ENCODE peak calls at places on chromosomes 12 and 14, in ten cellular contexts. One of them, this sample, is unnamed.
A peak's percentile ranks its signal among the peaks of the same experiment; 100 is the strongest.

GRCh38 chr12:48765753-48766162 is 23.1 kb downstream of the ADCY6 start:
- DNase-seq in gastrocnemius medialis: no peak
- DNase-seq in GM13976: no peak
- DNase-seq in neural progenitor cell: no peak
- DNase-seq in Caco-2: no peak
- DNase-seq in tibial nerve: no peak
- DNase-seq in fibroblast of lung: peak; percentile 26
- DNase-seq in activated B cell treated with CpG ODN at 0.5 μM for 24 hours: no peak
- DNase-seq in endothelial cell: no peak
- DNase-seq in right atrium auricular region: no peak
- DNase-seq in this sample: no peak

GRCh38 chr12:42587564-42588307 is 1.8 kb downstream of the PRICKLE1 start:
- DNase-seq in gastrocnemius medialis: no peak
- DNase-seq in GM13976: no peak
- DNase-seq in neural progenitor cell: no peak
- DNase-seq in Caco-2: peak; percentile 48
- DNase-seq in tibial nerve: no peak
- DNase-seq in fibroblast of lung: no peak
- DNase-seq in activated B cell treated with CpG ODN at 0.5 μM for 24 hours: no peak
- DNase-seq in endothelial cell: no peak
- DNase-seq in right atrium auricular region: no peak
- DNase-seq in this sample: no peak

GRCh38 chr12:88663001-88663400 is 82.7 kb upstream of the KITLG start:
- DNase-seq in gastrocnemius medialis: no peak
- DNase-seq in GM13976: no peak
- DNase-seq in neural progenitor cell: no peak
- DNase-seq in Caco-2: no peak
- DNase-seq in tibial nerve: no peak
- DNase-seq in fibroblast of lung: no peak
- DNase-seq in activated B cell treated with CpG ODN at 0.5 μM for 24 hours: no peak
- DNase-seq in endothelial cell: no peak
- DNase-seq in right atrium auricular region: no peak
- DNase-seq in this sample: no peak

GRCh38 chr12:16531623-16532022 is 74.3 kb downstream of the LMO3 start:
- DNase-seq in gastrocnemius medialis: no peak
- DNase-seq in GM13976: no peak
- DNase-seq in neural progenitor cell: peak; percentile 52
- DNase-seq in Caco-2: no peak
- DNase-seq in tibial nerve: no peak
- DNase-seq in fibroblast of lung: no peak
- DNase-seq in activated B cell treated with CpG ODN at 0.5 μM for 24 hours: no peak
- DNase-seq in endothelial cell: no peak
- DNase-seq in right atrium auricular region: no peak
- DNase-seq in this sample: no peak

GRCh38 chr14:88562831-88563686 is at the start of gene ZC3H14:
- DNase-seq in gastrocnemius medialis: peak; percentile 73
- DNase-seq in GM13976: peak; percentile 96
- DNase-seq in neural progenitor cell: peak; percentile 95
- DNase-seq in Caco-2: peak; percentile 87
- DNase-seq in tibial nerve: peak; percentile 59
- DNase-seq in fibroblast of lung: peak; percentile 82
- DNase-seq in activated B cell treated with CpG ODN at 0.5 μM for 24 hours: peak; percentile 87
- DNase-seq in endothelial cell: peak; percentile 91
- DNase-seq in right atrium auricular region: peak; percentile 77
- DNase-seq in this sample: peak; percentile 85

GRCh38 chr12:93178154-93178878 is 199.4 kb upstream of the NUDT4 start:
- DNase-seq in gastrocnemius medialis: no peak
- DNase-seq in GM13976: no peak
- DNase-seq in neural progenitor cell: no peak
- DNase-seq in Caco-2: no peak
- DNase-seq in tibial nerve: no peak
- DNase-seq in fibroblast of lung: no peak
- DNase-seq in activated B cell treated with CpG ODN at 0.5 μM for 24 hours: no peak
- DNase-seq in endothelial cell: no peak
- DNase-seq in right atrium auricular region: no peak
- DNase-seq in this sample: no peak

GRCh38 chr12:109503611-109504010 is 26.2 kb downstream of the UBE3B start:
- DNase-seq in gastrocnemius medialis: no peak
- DNase-seq in GM13976: no peak
- DNase-seq in neural progenitor cell: no peak
- DNase-seq in Caco-2: no peak
- DNase-seq in tibial nerve: no peak
- DNase-seq in fibroblast of lung: no peak
- DNase-seq in activated B cell treated with CpG ODN at 0.5 μM for 24 hours: no peak
- DNase-seq in endothelial cell: no peak
- DNase-seq in right atrium auricular region: no peak
- DNase-seq in this sample: no peak

GRCh38 chr12:68796399-68796798 is 11.6 kb upstream of the MDM2 start:
- DNase-seq in gastrocnemius medialis: no peak
- DNase-seq in GM13976: no peak
- DNase-seq in neural progenitor cell: no peak
- DNase-seq in Caco-2: no peak
- DNase-seq in tibial nerve: no peak
- DNase-seq in fibroblast of lung: no peak
- DNase-seq in activated B cell treated with CpG ODN at 0.5 μM for 24 hours: no peak
- DNase-seq in endothelial cell: no peak
- DNase-seq in right atrium auricular region: peak; percentile 38
- DNase-seq in this sample: no peak

GRCh38 chr12:124764451-124764850 is 99.2 kb downstream of the SCARB1 start:
- DNase-seq in gastrocnemius medialis: peak; percentile 58
- DNase-seq in GM13976: no peak
- DNase-seq in neural progenitor cell: no peak
- DNase-seq in Caco-2: no peak
- DNase-seq in tibial nerve: peak; percentile 68
- DNase-seq in fibroblast of lung: peak; percentile 79
- DNase-seq in activated B cell treated with CpG ODN at 0.5 μM for 24 hours: no peak
- DNase-seq in endothelial cell: no peak
- DNase-seq in right atrium auricular region: no peak
- DNase-seq in this sample: no peak

GRCh38 chr14:103100281-103101121 is 6.0 kb downstream of the EXOC3L4 start:
- DNase-seq in gastrocnemius medialis: no peak
- DNase-seq in GM13976: no peak
- DNase-seq in neural progenitor cell: no peak
- DNase-seq in Caco-2: no peak
- DNase-seq in tibial nerve: no peak
- DNase-seq in fibroblast of lung: no peak
- DNase-seq in activated B cell treated with CpG ODN at 0.5 μM for 24 hours: no peak
- DNase-seq in endothelial cell: no peak
- DNase-seq in right atrium auricular region: no peak
- DNase-seq in this sample: no peak

GRCh38 chr12:57099062-57099714 is 10.3 kb downstream of the NAB2 start:
- DNase-seq in gastrocnemius medialis: no peak
- DNase-seq in GM13976: peak; percentile 6
- DNase-seq in neural progenitor cell: no peak
- DNase-seq in Caco-2: no peak
- DNase-seq in tibial nerve: no peak
- DNase-seq in fibroblast of lung: no peak
- DNase-seq in activated B cell treated with CpG ODN at 0.5 μM for 24 hours: no peak
- DNase-seq in endothelial cell: no peak
- DNase-seq in right atrium auricular region: no peak
- DNase-seq in this sample: no peak

GRCh38 chr12:57096748-57097553 is 8.0 kb downstream of the NAB2 start:
- DNase-seq in gastrocnemius medialis: no peak
- DNase-seq in GM13976: peak; percentile 15
- DNase-seq in neural progenitor cell: no peak
- DNase-seq in Caco-2: no peak
- DNase-seq in tibial nerve: no peak
- DNase-seq in fibroblast of lung: no peak
- DNase-seq in activated B cell treated with CpG ODN at 0.5 μM for 24 hours: no peak
- DNase-seq in endothelial cell: no peak
- DNase-seq in right atrium auricular region: no peak
- DNase-seq in this sample: no peak

GRCh38 chr12:57096099-57096572 is 7.2 kb downstream of the NAB2 start:
- DNase-seq in gastrocnemius medialis: no peak
- DNase-seq in GM13976: peak; percentile 19
- DNase-seq in neural progenitor cell: no peak
- DNase-seq in Caco-2: no peak
- DNase-seq in tibial nerve: no peak
- DNase-seq in fibroblast of lung: no peak
- DNase-seq in activated B cell treated with CpG ODN at 0.5 μM for 24 hours: no peak
- DNase-seq in endothelial cell: no peak
- DNase-seq in right atrium auricular region: no peak
- DNase-seq in this sample: no peak

GRCh38 chr12:57095440-57095839 is 6.5 kb downstream of the NAB2 start:
- DNase-seq in gastrocnemius medialis: no peak
- DNase-seq in GM13976: peak; percentile 15
- DNase-seq in neural progenitor cell: no peak
- DNase-seq in Caco-2: no peak
- DNase-seq in tibial nerve: no peak
- DNase-seq in fibroblast of lung: no peak
- DNase-seq in activated B cell treated with CpG ODN at 0.5 μM for 24 hours: no peak
- DNase-seq in endothelial cell: no peak
- DNase-seq in right atrium auricular region: no peak
- DNase-seq in this sample: no peak

DNA sequence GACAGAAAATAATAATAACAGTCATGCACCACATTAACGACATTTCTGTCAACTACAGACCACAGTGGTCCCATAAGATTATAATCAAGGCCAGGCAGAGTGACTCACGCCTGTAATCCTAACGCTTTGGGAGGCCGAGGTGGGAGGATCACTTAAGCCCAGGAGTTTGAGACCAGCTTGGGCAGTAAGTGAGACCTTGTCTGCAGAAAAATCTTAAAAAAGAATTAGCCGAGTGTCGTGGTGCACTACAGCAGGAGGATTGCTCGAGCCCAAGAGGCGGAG is 8.6 kb downstream of the NAB2 start:
- DNase-seq in gastrocnemius medialis: no peak
- DNase-seq in GM13976: no peak
- DNase-seq in neural progenitor cell: no peak
- DNase-seq in Caco-2: no peak
- DNase-seq in tibial nerve: no peak
- DNase-seq in fibroblast of lung: no peak
- DNase-seq in activated B cell treated with CpG ODN at 0.5 μM for 24 hours: no peak
- DNase-seq in endothelial cell: no peak
- DNase-seq in right atrium auricular region: no peak
- DNase-seq in this sample: no peak
- TF ChIP-seq CTCF in gastrocnemius medialis: no peak
- TF ChIP-seq CTCF in GM13976: no peak
- TF ChIP-seq CTCF in neural progenitor cell: no peak
- TF ChIP-seq CTCF in Caco-2: no peak
- TF ChIP-seq CTCF in tibial nerve: no peak
- TF ChIP-seq CTCF in fibroblast of lung: no peak
- TF ChIP-seq CTCF in activated B cell treated with CpG ODN at 0.5 μM for 24 hours: no peak
- TF ChIP-seq CTCF in endothelial cell: no peak
- TF ChIP-seq CTCF in right atrium auricular region: no peak
- TF ChIP-seq CTCF in this sample: no peak

DNA sequence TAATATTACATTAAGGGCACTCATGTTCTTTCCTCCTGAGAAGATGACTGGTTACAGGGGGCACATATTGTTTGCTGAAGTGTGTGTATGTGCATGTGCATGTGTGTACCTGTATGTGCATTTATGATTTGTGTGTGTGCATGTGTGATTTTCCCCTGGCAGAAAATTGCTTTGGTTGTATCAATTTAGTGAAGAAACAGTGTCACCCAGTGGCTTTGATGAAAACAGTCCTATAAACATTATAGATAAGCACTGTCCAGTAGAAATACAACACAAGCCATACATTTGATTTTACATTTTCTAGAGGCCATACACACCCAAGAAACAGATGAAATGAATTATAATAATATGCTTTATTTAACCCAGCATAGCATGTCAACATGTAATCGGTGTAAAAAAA is 8.6 kb downstream of the PDE3A start:
- DNase-seq in gastrocnemius medialis: no peak
- DNase-seq in GM13976: no peak
- DNase-seq in neural progenitor cell: peak; percentile 10
- DNase-seq in Caco-2: no peak
- DNase-seq in tibial nerve: no peak
- DNase-seq in fibroblast of lung: peak; percentile 52
- DNase-seq in activated B cell treated with CpG ODN at 0.5 μM for 24 hours: no peak
- DNase-seq in endothelial cell: no peak
- DNase-seq in right atrium auricular region: no peak
- DNase-seq in this sample: no peak
- TF ChIP-seq CTCF in gastrocnemius medialis: peak; percentile 44
- TF ChIP-seq CTCF in GM13976: no peak
- TF ChIP-seq CTCF in neural progenitor cell: peak; percentile 51
- TF ChIP-seq CTCF in Caco-2: peak; percentile 54
- TF ChIP-seq CTCF in tibial nerve: peak; percentile 9
- TF ChIP-seq CTCF in fibroblast of lung: peak; percentile 32
- TF ChIP-seq CTCF in activated B cell treated with CpG ODN at 0.5 μM for 24 hours: no peak
- TF ChIP-seq CTCF in endothelial cell: no peak
- TF ChIP-seq CTCF in right atrium auricular region: peak; percentile 57
- TF ChIP-seq CTCF in this sample: peak; percentile 58

DNA sequence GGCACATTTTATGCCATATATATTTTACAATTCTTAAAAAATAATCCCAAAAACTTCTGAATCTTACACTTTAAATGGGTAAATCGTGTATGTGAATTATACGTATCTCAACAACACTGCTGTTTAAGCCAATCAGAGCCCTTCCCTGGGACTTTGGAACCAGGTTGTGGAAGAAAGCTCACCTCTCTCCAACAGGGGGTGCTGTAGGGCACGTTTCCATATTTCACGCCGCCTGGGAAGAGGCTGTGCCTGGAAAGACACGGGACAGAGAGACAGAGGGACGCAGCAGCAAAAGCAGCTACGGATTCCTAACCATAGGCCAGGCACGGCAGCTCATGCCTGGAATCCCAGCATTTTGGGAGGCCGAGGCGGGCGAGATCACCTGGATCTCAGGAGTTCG is 29.4 kb upstream of the FBRSL1 start:
- DNase-seq in gastrocnemius medialis: no peak
- DNase-seq in GM13976: no peak
- DNase-seq in neural progenitor cell: no peak
- DNase-seq in Caco-2: no peak
- DNase-seq in tibial nerve: no peak
- DNase-seq in fibroblast of lung: no peak
- DNase-seq in activated B cell treated with CpG ODN at 0.5 μM for 24 hours: no peak
- DNase-seq in endothelial cell: peak; percentile 43
- DNase-seq in right atrium auricular region: no peak
- DNase-seq in this sample: no peak
- TF ChIP-seq CTCF in gastrocnemius medialis: no peak
- TF ChIP-seq CTCF in GM13976: no peak
- TF ChIP-seq CTCF in neural progenitor cell: peak; percentile 46
- TF ChIP-seq CTCF in Caco-2: peak; percentile 9
- TF ChIP-seq CTCF in tibial nerve: no peak
- TF ChIP-seq CTCF in fibroblast of lung: no peak
- TF ChIP-seq CTCF in activated B cell treated with CpG ODN at 0.5 μM for 24 hours: no peak
- TF ChIP-seq CTCF in endothelial cell: peak; percentile 61
- TF ChIP-seq CTCF in right atrium auricular region: peak; percentile 16
- TF ChIP-seq CTCF in this sample: peak; percentile 45

DNA sequence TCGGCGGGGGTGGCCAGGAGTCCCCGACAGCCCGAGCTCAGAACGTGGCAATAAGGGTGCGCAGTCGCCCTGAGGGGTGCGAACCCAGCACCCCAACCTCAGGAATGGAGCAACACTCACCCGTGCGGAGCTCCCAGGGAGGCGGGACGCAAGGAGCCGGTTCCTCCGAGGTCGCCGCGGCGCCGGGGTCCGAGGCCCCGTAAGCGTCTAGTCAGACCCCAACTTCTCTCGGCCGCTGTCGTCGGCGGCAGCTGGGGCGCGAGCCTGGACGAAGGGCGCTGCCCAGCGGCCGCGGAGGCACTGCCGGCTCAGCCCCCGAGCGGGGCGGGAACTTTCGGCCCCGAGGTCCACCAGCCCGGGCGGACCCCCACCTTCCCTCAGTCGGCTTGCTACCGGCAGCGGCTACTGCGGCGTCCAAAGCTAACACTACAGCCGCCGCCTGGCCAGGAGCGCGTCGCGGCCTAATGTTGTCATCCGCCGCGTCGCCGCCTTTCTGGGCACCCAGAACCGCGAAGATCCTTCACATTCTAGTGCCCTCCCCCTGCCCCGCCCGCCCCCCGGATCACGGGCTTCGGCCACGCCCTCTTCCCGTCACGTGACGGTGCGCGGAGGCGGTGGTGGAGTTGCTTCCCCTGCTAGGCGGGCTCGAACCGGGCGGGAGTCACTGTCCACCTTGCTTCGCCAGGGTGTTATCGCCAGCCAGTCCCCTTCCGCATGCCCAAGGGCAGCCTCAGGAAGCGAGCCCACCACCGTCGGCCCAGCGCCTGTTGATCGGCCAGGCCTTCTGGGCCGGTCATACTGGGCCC is at the start of gene OSBPL8:
- DNase-seq in gastrocnemius medialis: peak; percentile 95
- DNase-seq in GM13976: peak; percentile 95
- DNase-seq in neural progenitor cell: peak; percentile 97
- DNase-seq in Caco-2: peak; percentile 95
- DNase-seq in tibial nerve: peak; percentile 96
- DNase-seq in fibroblast of lung: peak; percentile 90
- DNase-seq in activated B cell treated with CpG ODN at 0.5 μM for 24 hours: peak; percentile 96
- DNase-seq in endothelial cell: peak; percentile 98
- DNase-seq in right atrium auricular region: peak; percentile 96
- DNase-seq in this sample: peak; percentile 94
- TF ChIP-seq CTCF in gastrocnemius medialis: peak; percentile 23
- TF ChIP-seq CTCF in GM13976: peak; percentile 56
- TF ChIP-seq CTCF in neural progenitor cell: peak; percentile 23
- TF ChIP-seq CTCF in Caco-2: peak; percentile 10
- TF ChIP-seq CTCF in tibial nerve: peak; percentile 24
- TF ChIP-seq CTCF in fibroblast of lung: peak; percentile 12
- TF ChIP-seq CTCF in activated B cell treated with CpG ODN at 0.5 μM for 24 hours: no peak
- TF ChIP-seq CTCF in endothelial cell: no peak
- TF ChIP-seq CTCF in right atrium auricular region: peak; percentile 65
- TF ChIP-seq CTCF in this sample: peak; percentile 25

This sample was measured in progenitor cell of endocrine pancreas.